ENCODE peak calls at places on chromosomes 4 and X, in ten cellular contexts. Y is CD4-positive, alpha-beta T cell; B is A549; H is lower leg skin; G is neural progenitor cell; Q is breast epithelium; E is fibroblast of pulmonary artery; Z is astrocyte of the spinal cord; M is testis; L is tibial artery. J is an unnamed sample.

GRCh38 chrX:12367254-12367653 is 229.0 kb downstream of the FRMPD4 start:
- DNase-seq in Y (no peak), B (no peak), H (no peak), G (no peak), Q (no peak), E (no peak), Z (no peak), M (no peak), L (no peak), J (no peak)

GRCh38 chr4:152697284-152698011 is 17.7 kb upstream of the TMEM154 start:
- DNase-seq in Y (no peak), B (no peak), H (peak), G (no peak), Q (no peak), E (no peak), Z (no peak), M (no peak), L (no peak), J (peak)

GRCh38 chrX:40772290-40772689 is 36.9 kb upstream of the MED14 start:
- DNase-seq in Y (no peak), B (peak), H (no peak), G (no peak), Q (no peak), E (peak), Z (peak), M (no peak), L (no peak), J (peak)

GRCh38 chr4:124948976-124949597 is 236.6 kb upstream of the ANKRD50 start:
- DNase-seq in Y (no peak), B (peak), H (no peak), G (no peak), Q (no peak), E (peak), Z (peak), M (no peak), L (no peak), J (no peak)

GRCh38 chr4:79723507-79723906 is 315.5 kb upstream of the GK2 start:
- DNase-seq in Y (no peak), B (no peak), H (no peak), G (no peak), Q (no peak), E (no peak), Z (no peak), M (peak), L (no peak), J (no peak)

GRCh38 chrX:23945206-23945605 is 37.4 kb downstream of the CXorf58 start:
- DNase-seq in Y (no peak), B (no peak), H (no peak), G (no peak), Q (no peak), E (no peak), Z (no peak), M (no peak), L (no peak), J (no peak)

GRCh38 chrX:116239944-116240391 is 69.4 kb downstream of the AGTR2 start:
- DNase-seq in Y (no peak), B (no peak), H (no peak), G (no peak), Q (no peak), E (peak), Z (peak), M (no peak), L (no peak), J (peak)

GRCh38 chr4:189409158-189409557 is 531.5 kb upstream of the FRG1 start:
- DNase-seq in Y (no peak), B (no peak), H (no peak), G (no peak), Q (no peak), E (no peak), Z (no peak), M (no peak), L (no peak), J (no peak)

GRCh38 chrX:22662776-22663175 is 337.0 kb upstream of the DDX53 start:
- DNase-seq in Y (no peak), B (no peak), H (no peak), G (no peak), Q (no peak), E (no peak), Z (no peak), M (no peak), L (no peak), J (peak)

GRCh38 chr4:5982156-5982973 is 35.9 kb downstream of the C4orf50 start:
- DNase-seq in Y (no peak), B (no peak), H (no peak), G (no peak), Q (no peak), E (no peak), Z (no peak), M (no peak), L (peak), J (no peak)

GRCh38 chr4:123661080-123661737 is 264.6 kb downstream of the SPRY1 start:
- DNase-seq in Y (no peak), B (no peak), H (no peak), G (no peak), Q (no peak), E (peak), Z (peak), M (no peak), L (no peak), J (peak)

GRCh38 chrX:153884136-153885076 is 1.6 kb downstream of the L1CAM start:
- DNase-seq in Y (no peak), B (peak), H (no peak), G (no peak), Q (no peak), E (no peak), Z (no peak), M (no peak), L (no peak), J (peak)

GRCh38 chrX:154383359-154384283 is 4.5 kb downstream of the EMD start:
- DNase-seq in Y (no peak), B (no peak), H (no peak), G (no peak), Q (no peak), E (no peak), Z (no peak), M (no peak), L (no peak), J (no peak)

GRCh38 chr4:171186700-171187099 is 626.5 kb upstream of the GALNTL6 start:
- DNase-seq in Y (no peak), B (no peak), H (no peak), G (peak), Q (no peak), E (no peak), Z (no peak), M (no peak), L (no peak), J (peak)

GRCh38 chr4:13968723-13969122 is 341.2 kb upstream of the BOD1L1 start:
- DNase-seq in Y (no peak), B (no peak), H (no peak), G (no peak), Q (no peak), E (no peak), Z (peak), M (no peak), L (no peak), J (no peak)

GRCh38 chrX:11367609-11368430 is 74.6 kb downstream of the AMELX start:
- DNase-seq in Y (no peak), B (no peak), H (no peak), G (no peak), Q (no peak), E (peak), Z (no peak), M (no peak), L (no peak), J (no peak)

GRCh38 chr4:138275946-138276621 is 33.9 kb upstream of the SLC7A11 start:
- DNase-seq in Y (no peak), B (peak), H (no peak), G (no peak), Q (no peak), E (peak), Z (peak), M (no peak), L (no peak), J (peak)

GRCh38 chrX:138928737-138929459 is 217.4 kb upstream of the FGF13 start:
- DNase-seq in Y (no peak), B (no peak), H (no peak), G (no peak), Q (no peak), E (no peak), Z (no peak), M (no peak), L (no peak), J (no peak)

GRCh38 chrX:134683351-134683750 is 25.1 kb upstream of the PLAC1 start:
- DNase-seq in Y (no peak), B (no peak), H (no peak), G (no peak), Q (no peak), E (no peak), Z (no peak), M (no peak), L (no peak), J (no peak)

GRCh38 chr4:151957163-151957562 is 196.4 kb upstream of the GATB start:
- DNase-seq in Y (no peak), B (no peak), H (no peak), G (peak), Q (no peak), E (no peak), Z (peak), M (peak), L (no peak), J (no peak)

GRCh38 chr4:67549123-67549522 is 3.8 kb upstream of the CENPC start:
- DNase-seq in Y (no peak), B (peak), H (no peak), G (no peak), Q (no peak), E (peak), Z (no peak), M (no peak), L (no peak), J (peak)

GRCh38 chr4:99161700-99162099 is 17.6 kb upstream of the ADH4 start:
- DNase-seq in Y (no peak), B (no peak), H (no peak), G (no peak), Q (no peak), E (no peak), Z (no peak), M (no peak), L (no peak), J (no peak)

GRCh38 chrX:124217289-124218251 is 114.9 kb upstream of the TEX13D start:
- DNase-seq in Y (peak), B (no peak), H (no peak), G (peak), Q (no peak), E (peak), Z (peak), M (peak), L (no peak), J (no peak)

GRCh38 chr4:84151574-84151973 is 347.5 kb downstream of the NKX6-1 start:
- DNase-seq in Y (no peak), B (peak), H (no peak), G (no peak), Q (no peak), E (no peak), Z (no peak), M (no peak), L (no peak), J (peak)

GRCh38 chrX:10507181-10507580 is 113.2 kb downstream of the MID1 start:
- DNase-seq in Y (no peak), B (no peak), H (no peak), G (no peak), Q (peak), E (peak), Z (peak), M (peak), L (no peak), J (no peak)

GRCh38 chrX:54415534-54416350 is 24.5 kb upstream of the TSR2 start:
- DNase-seq in Y (no peak), B (no peak), H (no peak), G (peak), Q (no peak), E (no peak), Z (no peak), M (no peak), L (no peak), J (no peak)

GRCh38 chr4:141810702-141811365 is 174.5 kb downstream of the IL15 start:
- DNase-seq in Y (no peak), B (peak), H (no peak), G (no peak), Q (no peak), E (no peak), Z (peak), M (no peak), L (no peak), J (no peak)

GRCh38 chr4:125836597-125837195 is 521.9 kb downstream of the FAT4 start:
- DNase-seq in Y (no peak), B (no peak), H (no peak), G (no peak), Q (no peak), E (peak), Z (no peak), M (no peak), L (no peak), J (no peak)

DNA sequence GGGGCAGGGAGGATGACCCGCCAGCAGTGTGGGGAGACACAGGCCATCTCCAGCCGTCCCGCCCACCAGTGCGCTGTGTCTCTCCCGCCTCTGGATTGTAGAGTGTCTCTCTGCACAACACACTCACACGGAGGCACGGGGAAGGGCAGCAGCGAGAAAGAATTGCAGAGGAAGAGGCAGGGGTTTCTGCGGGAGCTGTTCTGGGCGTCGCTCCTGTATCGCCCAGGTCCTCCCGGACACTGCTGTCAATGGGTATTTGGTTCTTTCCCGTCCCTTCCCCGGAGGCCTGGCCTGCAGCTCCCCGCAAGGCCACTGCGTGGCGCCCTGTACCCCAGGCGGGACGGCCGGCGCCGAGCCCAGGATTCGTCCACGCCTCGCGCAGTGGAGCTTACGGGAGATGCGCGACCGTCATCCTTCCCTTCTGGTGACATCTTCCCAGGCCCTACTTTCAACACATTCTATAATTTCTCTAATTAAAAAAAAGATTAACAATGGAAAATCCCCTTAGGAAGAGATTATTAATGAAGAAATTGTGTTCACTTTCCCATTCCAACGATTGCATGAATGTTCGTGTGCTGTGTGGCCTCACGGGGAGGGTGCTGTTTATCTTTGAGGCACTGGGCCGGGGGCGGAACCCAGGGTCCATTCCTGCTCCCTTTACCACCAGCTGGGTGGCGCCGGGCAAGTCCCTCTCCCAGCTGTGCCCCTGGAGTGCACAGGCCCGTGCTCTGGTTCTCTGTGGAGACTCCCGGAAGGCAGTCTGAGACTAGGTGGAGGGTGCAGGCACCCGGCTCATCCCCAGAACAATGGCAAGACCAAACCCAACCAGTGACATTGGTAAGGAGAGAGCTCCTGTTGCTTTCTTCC is 95.7 kb downstream of the CPZ start:
- DNase-seq in Y (no peak), B (peak), H (no peak), G (peak), Q (no peak), E (peak), Z (no peak), M (peak), L (no peak), J (peak)
- TF ChIP-seq CTCF in Y (no peak), B (peak), H (no peak), G (peak), Q (no peak), E (peak), Z (peak), M (peak), L (no peak), J (peak)

GRCh38 chr4:113762851-113763172 is 1.3 kb upstream of the CAMK2D start:
- DNase-seq in Y (no peak), B (no peak), H (no peak), G (no peak), Q (no peak), E (no peak), Z (no peak), M (no peak), L (no peak), J (no peak)
- TF ChIP-seq CTCF in Y (no peak), B (no peak), H (no peak), G (no peak), Q (no peak), E (no peak), Z (no peak), M (no peak), L (peak), J (no peak)

DNA sequence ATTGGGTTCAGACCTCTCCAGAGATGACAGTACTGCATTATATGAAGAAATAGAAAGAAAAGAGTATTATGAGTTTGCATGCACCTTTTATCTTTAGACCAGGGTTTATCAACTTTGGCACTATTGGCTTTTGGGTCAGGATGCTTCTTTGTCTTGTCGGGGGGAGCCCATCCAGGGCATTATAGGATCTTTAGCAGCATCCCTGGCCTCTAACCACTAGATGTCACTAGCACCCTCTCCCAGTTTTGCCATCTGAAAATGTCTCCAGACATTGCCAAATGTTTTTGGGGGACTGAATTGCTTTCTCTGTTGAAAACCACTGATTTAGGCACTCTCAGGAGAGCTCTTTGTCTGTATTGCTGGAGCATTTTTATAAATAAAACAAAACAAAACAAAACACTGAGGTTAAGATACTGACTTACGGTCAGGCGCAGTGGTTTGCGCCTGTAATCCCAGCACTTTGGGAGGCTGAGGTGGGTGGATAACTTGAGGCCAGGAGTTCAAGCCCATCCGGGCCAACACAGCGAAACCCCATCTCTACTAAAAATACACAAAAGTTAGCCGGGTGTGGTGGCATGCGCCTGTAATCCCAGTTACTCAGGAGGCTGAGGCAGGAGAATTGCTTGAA is 23.6 kb downstream of the CA5B start:
- DNase-seq in Y (no peak), B (peak), H (no peak), G (peak), Q (no peak), E (peak), Z (peak), M (peak), L (no peak), J (peak)
- TF ChIP-seq CTCF in Y (peak), B (peak), H (no peak), G (peak), Q (no peak), E (peak), Z (peak), M (no peak), L (peak), J (peak)

GRCh38 chrX:64642482-64642881 is 247.2 kb upstream of the MTMR8 start:
- DNase-seq in Y (no peak), B (no peak), H (no peak), G (peak), Q (no peak), E (no peak), Z (no peak), M (peak), L (no peak), J (no peak)
- TF ChIP-seq CTCF in Y (no peak), B (no peak), H (no peak), G (peak), Q (no peak), E (no peak), Z (peak), M (no peak), L (no peak), J (no peak)

GRCh38 chr4:153777421-153777820 is 11.5 kb downstream of the SFRP2 start:
- DNase-seq in Y (no peak), B (no peak), H (no peak), G (no peak), Q (no peak), E (no peak), Z (no peak), M (no peak), L (no peak), J (no peak)

GRCh38 chr4:153778383-153778782 is 10.5 kb downstream of the SFRP2 start:
- DNase-seq in Y (no peak), B (no peak), H (no peak), G (no peak), Q (no peak), E (no peak), Z (no peak), M (no peak), L (no peak), J (no peak)

GRCh38 chr4:153776601-153777000 is 12.3 kb downstream of the SFRP2 start:
- DNase-seq in Y (no peak), B (no peak), H (no peak), G (no peak), Q (no peak), E (no peak), Z (no peak), M (no peak), L (no peak), J (no peak)

GRCh38 chr4:153771058-153771457 is 11.2 kb upstream of the RNF175 start:
- DNase-seq in Y (no peak), B (no peak), H (no peak), G (no peak), Q (no peak), E (peak), Z (no peak), M (no peak), L (no peak), J (peak)

GRCh38 chr4:153773236-153773690 is 13.4 kb upstream of the RNF175 start:
- DNase-seq in Y (no peak), B (no peak), H (no peak), G (peak), Q (no peak), E (no peak), Z (no peak), M (no peak), L (no peak), J (peak)
- TF ChIP-seq CTCF in Y (no peak), B (no peak), H (no peak), G (peak), Q (no peak), E (no peak), Z (peak), M (no peak), L (no peak), J (no peak)

J was measured in MCF 10A.